ENCODE peak calls at places on chromosomes 13 and 19, in four cellular contexts. A is ovary, B is tibial artery, U is mesothelial cell of epicardium. L is an unnamed sample.

GRCh38 chr19:1513492-1514294 is 874 bp upstream of the ADAMTSL5 start:
- DNase-seq in B (no peak), A (no peak), U (no peak), L (no peak)

GRCh38 chr13:113584870-113585671 is 518 bp downstream of the TFDP1 start:
- DNase-seq in A (no peak), B (peak), U (no peak), L (no peak)

GRCh38 chr13:53198699-53199098 is 170.1 kb downstream of the OLFM4 start:
- DNase-seq in U (no peak), A (no peak), B (no peak), L (no peak)

GRCh38 chr19:49975051-49975450 is 14.1 kb upstream of the SIGLEC11 start:
- DNase-seq in B (no peak), U (no peak), A (no peak), L (no peak)

GRCh38 chr13:93529961-93530360 is 303.4 kb downstream of the GPC6 start:
- DNase-seq in U (no peak), B (no peak), A (no peak), L (no peak)

GRCh38 chr13:50524540-50524939 is 319.0 kb downstream of the DLEU7 start:
- DNase-seq in B (no peak), U (no peak), A (no peak), L (no peak)

GRCh38 chr13:51861728-51862300 is at the start of gene CCDC70:
- DNase-seq in U (no peak), A (no peak), B (no peak), L (no peak)

GRCh38 chr13:67228909-67229308 is 1.2 kb downstream of the PCDH9 start:
- DNase-seq in U (no peak), B (no peak), A (no peak), L (no peak)

GRCh38 chr19:57583521-57584416 is at the start of gene ZIK1:
- DNase-seq in A (peak), U (peak), B (peak), L (peak)

GRCh38 chr13:19810996-19811881 is 28.5 kb upstream of the PSPC1 start:
- DNase-seq in U (no peak), A (no peak), B (no peak), L (no peak)

GRCh38 chr13:113083402-113084061 is 22.1 kb upstream of the F7 start:
- DNase-seq in B (no peak), A (no peak), U (no peak), L (no peak)

GRCh38 chr13:114164681-114165429 is 14.2 kb upstream of the CFAP97D2 start:
- DNase-seq in U (no peak), A (no peak), B (peak), L (no peak)

GRCh38 chr13:41693434-41693833 is 236.1 kb downstream of the RGCC start:
- DNase-seq in B (no peak), A (no peak), U (no peak), L (no peak)

GRCh38 chr13:65417953-65418352 is 1812.2 kb downstream of the PCDH9 start:
- DNase-seq in B (no peak), U (no peak), A (no peak), L (no peak)

GRCh38 chr19:16605552-16605951 is 22.5 kb downstream of the MED26 start:
- DNase-seq in A (no peak), B (no peak), U (no peak), L (no peak)

GRCh38 chr19:37172368-37173366 is at the start of gene ZNF585A:
- DNase-seq in U (peak), A (peak), B (peak), L (peak)

GRCh38 chr13:91567485-91568207 is 169.2 kb downstream of the GPC5 start:
- DNase-seq in U (no peak), B (no peak), A (no peak), L (no peak)

GRCh38 chr13:60494296-60494695 is 97.3 kb downstream of the TDRD3 start:
- DNase-seq in A (no peak), U (no peak), B (no peak), L (no peak)

GRCh38 chr13:43159007-43159406 is 135.6 kb downstream of the DNAJC15 start:
- DNase-seq in A (no peak), U (no peak), B (no peak), L (no peak)

GRCh38 chr13:46720189-46720588 is 76.8 kb downstream of the ESD start:
- DNase-seq in U (no peak), A (no peak), B (no peak), L (no peak)

GRCh38 chr19:19662344-19662743 is 1.1 kb downstream of the ATP13A1 start:
- DNase-seq in A (no peak), B (no peak), U (no peak), L (no peak)

GRCh38 chr19:47006496-47006895 is 13.1 kb upstream of the NPAS1 start:
- DNase-seq in B (no peak), A (no peak), U (no peak), L (no peak)

GRCh38 chr13:114304346-114305034 is 9.8 kb upstream of the CHAMP1 start:
- DNase-seq in U (no peak), A (no peak), B (no peak), L (no peak)

GRCh38 chr13:23377603-23378002 is 55.9 kb downstream of the SACS start:
- DNase-seq in A (no peak), B (no peak), U (no peak), L (no peak)

GRCh38 chr13:112132142-112132541 is 65.2 kb downstream of the SOX1 start:
- DNase-seq in U (no peak), B (no peak), A (no peak), L (no peak)

GRCh38 chr19:35776102-35776788 is 881 bp downstream of the ARHGAP33 start:
- DNase-seq in U (no peak), A (no peak), B (peak), L (no peak)

GRCh38 chr13:99967884-99968520 is 3.6 kb downstream of the ZIC5 start:
- DNase-seq in B (no peak), A (no peak), U (no peak), L (no peak)

GRCh38 chr13:77544365-77544764 is 8.9 kb downstream of the SCEL start:
- DNase-seq in B (peak), A (peak), U (peak), L (no peak)

GRCh38 chr13:106212436-106213010 is 322.9 kb downstream of the EFNB2 start:
- DNase-seq in U (no peak), A (no peak), B (no peak), L (no peak)

GRCh38 chr13:29954082-29955043 is 103.9 kb upstream of the UBL3 start:
- DNase-seq in A (no peak), U (no peak), B (no peak), L (no peak)

GRCh38 chr13:51887441-51887840 is 25.7 kb downstream of the CCDC70 start:
- DNase-seq in U (no peak), B (no peak), A (no peak), L (peak)

GRCh38 chr19:42594617-42595489 is at the start of gene CEACAM8:
- DNase-seq in A (no peak), B (no peak), U (no peak), L (no peak)

GRCh38 chr13:27627377-27627776 is 5.7 kb downstream of the POLR1D start:
- DNase-seq in B (no peak), U (no peak), A (no peak), L (no peak)

GRCh38 chr19:35963514-35963913 is 27.3 kb downstream of the LRFN3 start:
- DNase-seq in U (peak), B (no peak), A (no peak), L (no peak)

GRCh38 chr19:38039966-38040365 is 133.0 kb downstream of the SIPA1L3 start:
- DNase-seq in U (no peak), B (no peak), A (no peak), L (no peak)

GRCh38 chr13:35881360-35881759 is 249.8 kb downstream of the DCLK1 start:
- DNase-seq in A (no peak), U (no peak), B (no peak), L (no peak)

GRCh38 chr13:57624565-57625435 is 6.7 kb upstream of the PCDH17 start:
- DNase-seq in B (no peak), A (no peak), U (no peak), L (no peak)

GRCh38 chr19:22199171-22199570 is 2.4 kb upstream of the ZNF676 start:
- DNase-seq in A (no peak), U (no peak), B (no peak), L (no peak)

GRCh38 chr19:1253514-1254080 is 5.2 kb downstream of the MIDN start:
- DNase-seq in U (no peak), A (peak), B (no peak), L (no peak)

GRCh38 chr19:34336781-34337271 is 28.2 kb upstream of the GPI start:
- DNase-seq in U (no peak), A (no peak), B (no peak), L (no peak)

GRCh38 chr19:12543855-12544254 is 7.4 kb downstream of the ZNF564 start:
- DNase-seq in A (no peak), B (no peak), U (no peak), L (no peak)
- TF ChIP-seq CTCF in A (no peak), B (no peak), U (no peak), L (no peak)

DNA sequence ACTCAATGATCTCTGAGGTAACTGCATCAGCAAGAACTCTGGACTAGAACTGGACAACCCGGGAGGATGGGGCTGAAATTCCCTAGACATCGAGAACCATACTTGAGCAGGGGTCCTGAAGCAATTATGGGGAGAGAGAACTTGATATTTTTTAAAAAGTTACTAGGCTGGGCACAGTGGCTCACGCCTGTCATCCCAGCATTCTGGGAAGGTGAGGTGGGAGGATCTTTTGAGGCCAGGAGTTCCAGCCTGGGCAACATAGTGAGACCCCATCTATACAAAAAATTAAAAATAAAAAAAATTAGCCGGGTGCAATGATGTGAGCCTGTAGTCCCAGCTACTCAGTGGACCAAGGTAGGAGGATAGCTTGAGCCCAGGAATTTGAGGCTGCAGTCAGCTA is 2.3 kb upstream of the DNAJB1 start:
- DNase-seq in A (no peak), B (no peak), U (no peak), L (no peak)
- TF ChIP-seq CTCF in A (no peak), B (no peak), U (no peak), L (no peak)

DNA sequence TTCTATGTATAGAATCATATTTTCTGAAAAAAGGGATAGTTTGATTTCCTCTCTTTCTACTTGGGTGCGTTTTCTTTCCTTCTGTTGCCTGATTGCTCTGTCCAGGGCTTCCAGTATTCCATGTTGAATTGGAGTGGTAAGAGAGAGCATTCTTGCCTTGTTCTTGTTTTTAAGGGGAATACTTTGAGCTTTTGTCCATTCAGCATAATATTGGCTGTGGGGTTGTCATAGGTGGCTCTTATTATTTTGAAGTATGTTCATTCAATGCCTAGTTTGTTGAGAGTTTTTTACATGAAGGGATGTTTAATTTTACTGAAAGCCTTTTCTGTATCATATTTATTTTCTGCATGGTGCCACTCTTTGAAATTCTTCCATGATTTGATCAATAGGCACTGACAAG is 173.5 kb upstream of the IRS2 start:
- DNase-seq in U (no peak), A (no peak), B (no peak), L (no peak)
- TF ChIP-seq CTCF in U (no peak), A (no peak), B (no peak), L (no peak)

GRCh38 chr19:41303941-41304340 is 6.0 kb upstream of the CCDC97 start:
- DNase-seq in U (no peak), A (no peak), B (no peak), L (no peak)
- TF ChIP-seq CTCF in U (no peak), A (no peak), B (no peak), L (no peak)

GRCh38 chr13:110352735-110353134 is 45.7 kb downstream of the COL4A2 start:
- DNase-seq in B (peak), U (no peak), A (no peak), L (no peak)
- TF ChIP-seq CTCF in B (no peak), U (no peak), A (no peak), L (no peak)

DNA sequence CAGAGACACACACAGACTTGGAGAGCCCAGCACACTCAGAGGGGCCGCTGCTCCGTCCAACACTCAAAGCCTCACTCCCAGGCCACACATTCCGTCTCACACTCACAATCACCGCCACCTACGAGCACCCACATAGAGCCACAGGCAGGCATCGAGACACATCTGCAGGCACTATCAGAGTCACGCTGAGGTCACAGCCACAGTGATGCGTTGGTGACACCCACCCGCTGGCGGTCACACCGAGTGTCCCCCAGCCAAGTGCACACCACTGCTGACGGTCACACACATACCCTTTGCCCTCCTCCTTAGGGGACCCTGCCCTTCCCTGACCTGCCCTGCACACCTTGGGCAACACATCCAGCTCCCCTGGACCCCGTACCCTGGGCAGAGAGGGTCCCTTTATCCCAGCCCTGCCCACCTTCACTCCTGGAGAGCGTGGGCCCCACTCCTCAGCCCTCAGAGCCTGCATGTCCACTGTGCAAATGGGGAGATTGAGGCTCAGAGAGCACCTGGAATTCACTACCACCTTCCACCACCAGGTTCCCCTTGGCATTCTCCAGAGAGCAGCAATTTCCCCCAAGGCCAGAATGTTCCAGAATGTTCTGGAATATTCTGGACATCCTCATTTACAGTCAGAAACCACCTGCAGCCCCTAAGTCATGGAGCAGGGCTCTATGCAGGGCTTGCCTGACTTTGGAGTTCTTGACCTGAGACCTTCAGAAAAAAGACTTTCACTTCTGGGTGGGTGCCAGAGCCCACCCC is 5.4 kb downstream of the FUT5 start:
- DNase-seq in U (no peak), B (no peak), A (no peak), L (peak)
- TF ChIP-seq CTCF in U (peak), B (peak), A (no peak), L (no peak)

GRCh38 chr19:10870955-10871603 is at the start of gene CARM1:
- DNase-seq in U (peak), A (peak), B (peak), L (peak)
- TF ChIP-seq CTCF in U (peak), A (peak), B (peak), L (peak)

DNA sequence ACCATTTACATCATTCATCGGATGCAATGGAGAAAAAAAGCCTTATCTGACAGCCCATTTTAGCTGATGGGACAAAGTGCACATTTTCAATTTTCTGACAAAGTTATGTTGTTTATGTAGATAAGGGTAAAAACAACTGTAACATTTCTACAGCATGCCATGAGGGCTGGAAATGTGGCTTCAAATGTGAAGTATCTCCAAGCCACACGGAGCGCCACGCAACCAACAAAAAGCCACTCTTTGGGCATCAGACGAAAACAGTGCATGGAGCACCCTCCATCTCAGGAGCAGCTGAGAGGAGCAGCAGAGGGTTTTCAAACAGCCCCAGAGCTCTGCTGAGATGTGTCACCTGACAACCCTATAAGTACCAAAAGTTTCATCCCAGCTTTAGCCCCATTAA is 364.6 kb upstream of the ZNF507 start:
- DNase-seq in U (no peak), A (no peak), B (no peak), L (no peak)
- TF ChIP-seq CTCF in U (no peak), A (no peak), B (no peak), L (no peak)

DNA sequence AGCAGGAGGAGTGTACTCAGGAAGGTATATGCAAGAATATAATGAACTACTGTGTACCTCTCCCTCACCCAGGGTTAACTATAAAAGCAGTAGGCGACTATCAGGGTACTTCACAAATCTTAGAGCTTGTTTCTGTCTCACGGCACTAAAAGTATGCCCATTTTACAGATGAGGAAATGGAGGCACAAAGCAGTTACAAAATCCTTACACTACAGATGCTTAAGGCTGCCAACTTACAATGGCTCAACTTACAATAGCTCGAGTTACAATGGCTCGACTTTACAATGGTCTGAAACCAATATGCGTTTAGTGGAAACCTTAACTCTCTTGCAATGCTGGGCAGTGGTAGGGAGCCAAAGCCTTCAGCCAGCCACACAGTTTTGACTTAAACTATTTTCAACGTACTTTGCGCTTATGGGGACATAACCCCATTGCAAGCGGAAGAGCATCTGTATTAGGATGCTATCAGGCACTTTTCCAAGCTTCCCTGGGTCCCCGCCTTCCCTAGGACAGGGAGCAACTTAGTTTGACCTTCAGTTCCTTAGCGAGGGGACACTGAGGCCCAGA is 4.1 kb downstream of the FCER2 start:
- DNase-seq in A (no peak), U (no peak), B (no peak), L (no peak)
- TF ChIP-seq CTCF in A (no peak), U (no peak), B (no peak), L (no peak)

DNA sequence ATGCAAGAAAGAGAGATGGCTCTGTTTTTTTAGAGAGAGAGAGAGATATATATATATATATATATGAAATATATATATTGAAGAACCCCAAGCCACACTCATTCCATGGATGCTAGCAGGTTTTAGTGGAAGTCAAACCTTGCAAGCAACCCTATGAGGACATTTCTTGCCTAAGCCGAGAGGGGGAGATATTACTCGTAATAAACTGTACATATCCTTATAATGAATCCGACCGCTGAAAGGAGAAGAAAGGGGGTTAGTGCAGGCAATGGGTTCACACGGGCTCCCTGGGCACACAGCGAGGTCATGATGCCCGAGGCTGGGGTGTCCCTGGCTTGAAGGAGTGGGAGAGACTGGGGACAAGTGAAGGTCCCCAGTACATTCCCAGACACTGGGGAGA is 78.3 kb downstream of the IER2 start:
- DNase-seq in A (no peak), B (no peak), U (no peak), L (no peak)
- TF ChIP-seq CTCF in A (no peak), B (no peak), U (no peak), L (peak)